ENCODE peak calls at places on chromosomes 1 and 21, in four cellular contexts. I, D, L and C are unnamed samples.

GRCh38 chr1:152774875-152775274 is at the start of gene LCE1F:
- DNase-seq in I (no peak), D (no peak), L (no peak), C (no peak)

GRCh38 chr1:66624412-66625060 is 90.6 kb downstream of the SGIP1 start:
- DNase-seq in I (no peak), D (no peak), L (no peak), C (no peak)

GRCh38 chr1:7956218-7957032 is 5.1 kb upstream of the PARK7 start:
- DNase-seq in I (no peak), D (no peak), L (no peak), C (peak)

GRCh38 chr1:160078392-160079195 is 2.7 kb upstream of the KCNJ9 start:
- DNase-seq in I (peak), D (no peak), L (no peak), C (peak)

GRCh38 chr21:28444567-28444966 is 548.1 kb downstream of the LTN1 start:
- DNase-seq in I (no peak), D (peak), L (no peak), C (no peak)

GRCh38 chr1:210516675-210517459 is 188.2 kb downstream of the HHAT start:
- DNase-seq in I (no peak), D (no peak), L (no peak), C (no peak)

GRCh38 chr1:53292690-53293089 is 35.2 kb downstream of the LRP8 start:
- DNase-seq in I (no peak), D (no peak), L (no peak), C (no peak)

GRCh38 chr21:36747815-36748381 is 49.0 kb downstream of the SIM2 start:
- DNase-seq in I (no peak), D (no peak), L (peak), C (peak)

GRCh38 chr1:118360817-118361216 is 175.8 kb upstream of the SPAG17 start:
- DNase-seq in I (no peak), D (no peak), L (no peak), C (no peak)

GRCh38 chr1:43986712-43987111 is 4.7 kb upstream of the CCDC24 start:
- DNase-seq in I (no peak), D (no peak), L (no peak), C (no peak)

GRCh38 chr1:25820247-25821111 is 725 bp downstream of the MTFR1L start:
- DNase-seq in I (peak), D (no peak), L (no peak), C (peak)
- TF ChIP-seq POLR2A in I (no peak), D (no peak), L (peak), C (no peak)

GRCh38 chr1:65526049-65526556 is 105.6 kb downstream of the LEPR start:
- DNase-seq in I (no peak), D (no peak), L (no peak), C (no peak)
- TF ChIP-seq POLR2A in I (no peak), D (no peak), L (no peak), C (no peak)

DNA sequence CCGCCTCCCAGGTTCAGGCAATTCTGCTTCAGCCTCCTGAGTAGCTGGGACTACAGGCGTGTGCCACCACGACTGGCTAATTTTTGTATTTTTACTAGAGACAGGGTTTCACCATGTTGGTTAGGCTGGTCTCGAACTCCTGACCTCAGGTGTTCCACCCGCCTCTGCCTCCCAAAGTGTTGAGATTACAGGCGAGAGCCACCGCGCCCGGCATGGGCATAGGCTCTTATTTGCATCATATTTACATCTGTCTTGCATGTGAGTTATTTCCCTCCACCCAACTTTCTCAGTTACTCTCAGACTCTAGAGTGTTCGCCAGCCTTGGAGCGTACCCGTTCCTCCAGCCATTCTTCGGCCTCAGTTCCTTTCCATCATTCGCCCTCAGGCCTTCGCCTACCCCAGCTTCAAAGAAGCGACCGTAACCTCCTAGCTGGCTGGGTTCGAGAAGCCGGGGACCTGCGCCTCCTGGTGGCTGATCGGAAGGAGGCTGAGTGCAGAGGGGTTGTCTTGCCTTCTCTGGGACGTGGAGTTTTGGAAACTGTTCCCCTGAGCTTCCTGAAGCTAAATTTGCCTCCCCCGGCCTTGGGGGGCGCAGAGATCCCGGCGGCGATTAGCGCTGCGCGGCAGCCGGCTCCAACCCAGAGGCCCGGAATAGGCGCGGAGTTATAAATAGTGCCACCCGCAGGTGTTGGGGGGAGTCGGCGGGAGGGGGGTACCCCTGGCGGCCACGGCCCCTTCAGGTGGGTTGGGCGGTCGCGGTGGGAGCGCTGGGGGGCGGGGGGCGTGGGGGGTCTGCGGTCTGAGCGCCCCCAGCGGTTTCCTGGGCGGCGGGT is 3.6 kb upstream of the ZBTB7B start:
- DNase-seq in I (peak), D (peak), L (peak), C (no peak)
- TF ChIP-seq POLR2A in I (no peak), D (no peak), L (no peak), C (no peak)

GRCh38 chr1:179025975-179026812 is 500 bp downstream of the FAM20B start:
- DNase-seq in I (peak), D (peak), L (peak), C (peak)
- TF ChIP-seq POLR2A in I (peak), D (no peak), L (no peak), C (peak)

DNA sequence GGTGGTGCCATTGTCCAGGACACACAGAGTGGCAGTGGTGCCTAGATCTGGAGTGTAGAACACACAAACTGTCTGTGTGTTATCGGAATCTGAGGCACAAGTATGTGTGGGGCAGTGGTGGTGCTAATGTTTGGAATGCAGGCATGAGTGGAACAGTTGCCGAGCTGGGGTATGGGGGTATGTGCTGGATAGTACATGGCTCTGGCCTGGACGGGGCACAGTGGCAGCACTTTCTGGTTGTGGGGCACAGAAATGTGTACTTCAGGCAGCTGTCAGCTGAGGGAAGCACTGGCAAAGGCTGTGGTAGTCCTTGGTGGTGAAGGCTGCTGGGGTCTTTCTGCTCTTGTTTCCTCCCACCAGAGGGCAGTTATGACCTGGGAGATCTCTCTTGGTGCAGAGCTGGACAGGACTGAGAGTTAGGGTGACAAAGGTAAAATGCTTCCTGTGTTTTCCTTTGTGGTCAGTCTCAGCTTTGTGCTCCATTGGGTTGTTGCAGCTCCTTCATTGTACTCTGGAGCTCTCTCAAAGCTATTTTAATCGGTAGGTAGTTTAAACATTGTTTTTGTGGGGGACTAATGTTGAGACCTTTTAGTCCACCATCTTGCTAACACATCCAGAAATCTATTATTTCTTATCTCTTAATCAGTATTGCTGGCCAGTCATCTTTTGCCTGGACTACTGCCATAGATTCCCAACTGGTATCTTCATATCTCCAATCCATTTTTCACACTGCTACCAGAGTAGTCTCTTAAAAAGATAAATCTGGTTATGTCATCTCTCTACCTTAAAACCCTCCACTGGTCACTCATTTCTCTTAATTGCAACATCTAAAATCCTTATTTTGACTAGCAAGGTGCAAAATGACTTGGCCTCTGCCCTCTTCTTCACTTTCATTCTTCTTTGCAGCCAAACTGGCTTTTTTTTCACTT is 83.9 kb upstream of the NBPF4 start:
- DNase-seq in I (no peak), D (no peak), L (no peak), C (no peak)
- TF ChIP-seq POLR2A in I (no peak), D (no peak), L (no peak), C (no peak)

GRCh38 chr1:23578311-23578996 is 19.2 kb upstream of the ID3 start:
- DNase-seq in I (no peak), D (no peak), L (no peak), C (no peak)

GRCh38 chr1:23577056-23577985 is 18.0 kb upstream of the ID3 start:
- DNase-seq in I (no peak), D (no peak), L (no peak), C (no peak)

GRCh38 chr1:23578997-23579363 is 19.7 kb upstream of the ID3 start:
- DNase-seq in I (no peak), D (no peak), L (no peak), C (no peak)

GRCh38 chr1:23582820-23583219 is 23.5 kb upstream of the ID3 start:
- DNase-seq in I (no peak), D (no peak), L (no peak), C (no peak)

GRCh38 chr1:23581219-23581618 is 21.9 kb upstream of the ID3 start:
- DNase-seq in I (no peak), D (peak), L (no peak), C (no peak)
- TF ChIP-seq POLR2A in I (no peak), D (no peak), L (no peak), C (no peak)

GRCh38 chr1:246198141-246198820 is 308.8 kb downstream of the SMYD3 start:
- DNase-seq in I (no peak), D (no peak), L (no peak), C (no peak)

GRCh38 chr1:246197076-246197475 is 310.0 kb downstream of the SMYD3 start:
- DNase-seq in I (no peak), D (no peak), L (no peak), C (no peak)

GRCh38 chr1:246195296-246195695 is 311.8 kb downstream of the SMYD3 start:
- DNase-seq in I (no peak), D (no peak), L (no peak), C (no peak)

GRCh38 chr1:246189126-246189525 is 318.0 kb downstream of the SMYD3 start:
- DNase-seq in I (no peak), D (no peak), L (no peak), C (no peak)

GRCh38 chr1:246193537-246193936 is 313.5 kb downstream of the SMYD3 start:
- DNase-seq in I (no peak), D (no peak), L (no peak), C (no peak)
- TF ChIP-seq POLR2A in I (no peak), D (no peak), L (no peak), C (no peak)

DNA sequence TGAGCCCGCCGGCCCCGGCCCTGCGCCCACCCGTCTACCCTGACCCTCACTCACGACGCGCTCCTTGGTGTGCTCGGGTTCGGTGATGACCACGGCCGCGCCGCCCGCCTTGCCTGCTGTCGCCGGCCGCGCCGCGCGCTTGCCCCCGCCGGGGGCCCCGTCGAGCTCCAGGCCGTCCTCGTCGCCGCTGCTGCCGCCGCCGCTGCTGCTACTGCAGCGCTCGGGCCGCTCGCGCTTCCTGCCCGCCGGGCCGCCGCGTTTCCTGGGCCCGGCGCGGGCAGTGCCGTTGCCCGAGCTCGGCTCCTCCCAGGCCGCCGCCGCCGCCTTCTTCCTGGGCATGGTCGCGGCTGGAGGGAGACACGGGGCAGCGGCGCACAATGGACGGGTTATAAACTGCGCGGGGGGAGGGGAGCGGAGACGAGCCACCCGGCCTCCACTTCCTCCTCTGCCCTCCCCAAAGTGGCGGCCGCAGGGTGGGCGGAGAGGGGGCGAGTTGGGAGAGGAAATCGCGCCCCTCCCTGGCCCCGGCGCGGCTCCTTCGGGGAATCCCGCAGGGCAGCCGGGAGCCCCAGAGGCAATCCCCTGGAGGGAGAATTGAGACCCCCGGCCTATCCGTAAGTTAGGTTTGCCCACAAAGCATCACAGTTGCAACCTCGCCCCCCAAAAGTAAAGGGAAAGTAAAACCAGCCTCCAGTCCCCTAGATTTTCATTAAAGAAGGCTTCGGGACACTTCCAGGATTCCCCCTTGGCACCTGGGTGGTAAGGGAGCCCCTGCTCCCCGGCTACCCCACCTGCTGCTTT is 1.1 kb downstream of the RCC2 start:
- DNase-seq in I (no peak), D (peak), L (peak), C (no peak)
- TF ChIP-seq POLR2A in I (peak), D (no peak), L (no peak), C (peak)